ENCODE peak calls at places on chromosomes 5 and 9, in ten cellular contexts. B is CD8-positive, alpha-beta memory T cell; K is A673; Z is transverse colon; H is A549; V is IMR-90; A is cardiac muscle cell; M is vagina; O is WERI-Rb-1; P is AG04450. T is an unnamed sample.
A peak's percentile ranks its signal among the peaks of the same experiment; 100 is the strongest.

GRCh38 chr9:82021198-82021597 is 32.6 kb downstream of the SPATA31D1 start:
- DNase-seq in O (peak; percentile 30), M (no peak), A (no peak), H (no peak), V (peak; percentile 98), P (peak; percentile 89), Z (no peak), K (no peak), B (no peak), T (no peak)

GRCh38 chr9:37938121-37938906 is 34.4 kb upstream of the SLC25A51 start:
- DNase-seq in V (peak; percentile 93), A (no peak), K (peak; percentile 71), P (peak; percentile 41), H (no peak), B (no peak), Z (no peak), O (peak; percentile 54), M (no peak), T (no peak)

GRCh38 chr9:95058795-95059386 is 258.6 kb downstream of the FANCC start:
- DNase-seq in O (no peak), B (no peak), V (peak; percentile 70), K (peak; percentile 53), A (no peak), M (no peak), H (no peak), P (no peak), Z (no peak), T (no peak)

GRCh38 chr5:91223886-91224285 is 159.2 kb downstream of the ARRDC3 start:
- DNase-seq in P (no peak), B (no peak), K (no peak), O (no peak), A (no peak), M (no peak), Z (no peak), V (peak; percentile 9), H (no peak), T (no peak)

GRCh38 chr9:133246507-133247390 is 28.3 kb downstream of the ABO start:
- DNase-seq in A (no peak), M (peak; percentile 62), H (no peak), P (no peak), K (no peak), Z (no peak), O (no peak), V (no peak), B (no peak), T (no peak)

GRCh38 chr5:143241892-143242291 is 161.6 kb downstream of the NR3C1 start:
- DNase-seq in B (no peak), H (no peak), P (no peak), O (no peak), M (no peak), V (peak; percentile 75), A (no peak), K (no peak), Z (no peak), T (no peak)

GRCh38 chr9:104858271-104858670 is 69.7 kb downstream of the ABCA1 start:
- DNase-seq in Z (no peak), V (peak; percentile 75), H (no peak), O (no peak), M (no peak), P (no peak), A (no peak), B (no peak), K (no peak), T (no peak)

GRCh38 chr5:136780518-136780917 is 415.2 kb upstream of the TRPC7 start:
- DNase-seq in H (no peak), M (no peak), K (no peak), B (no peak), V (no peak), A (no peak), Z (no peak), O (no peak), P (no peak), T (no peak)

GRCh38 chr9:899440-900184 is 58.1 kb downstream of the DMRT1 start:
- DNase-seq in O (no peak), P (no peak), V (no peak), H (no peak), K (no peak), B (no peak), M (no peak), A (no peak), Z (peak; percentile 14), T (no peak)

GRCh38 chr5:15510092-15510491 is 10.1 kb downstream of the FBXL7 start:
- DNase-seq in B (no peak), A (no peak), O (no peak), K (no peak), Z (no peak), V (peak; percentile 35), M (no peak), H (no peak), P (no peak), T (no peak)

GRCh38 chr9:79574716-79575242 is 3.0 kb downstream of the TLE4 start:
- DNase-seq in A (no peak), K (no peak), B (no peak), H (no peak), M (no peak), O (no peak), Z (no peak), P (no peak), V (peak; percentile 33), T (no peak)

DNA sequence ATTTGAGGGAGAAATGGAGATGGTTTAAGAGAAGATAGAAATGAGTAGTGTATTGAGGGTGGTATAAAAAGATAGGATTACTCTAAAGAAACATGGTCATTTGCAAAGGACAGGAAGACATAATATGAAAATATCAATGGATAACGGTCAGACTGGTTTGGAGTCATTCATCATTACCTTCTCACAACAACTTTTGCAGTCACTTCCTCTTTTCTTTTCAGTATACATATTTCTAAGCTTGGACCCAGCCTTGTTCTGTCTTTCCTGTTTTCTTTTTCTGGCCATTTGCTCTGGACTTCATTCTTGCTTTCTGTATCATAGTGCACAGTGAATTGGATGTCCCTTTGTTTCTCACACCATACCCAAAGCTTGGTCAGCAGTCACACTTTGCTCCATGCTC is 966.5 kb upstream of the TYRP1 start:
- DNase-seq in V (no peak), P (no peak), B (no peak), K (no peak), Z (no peak), O (no peak), A (no peak), M (no peak), H (no peak), T (no peak)
- H3K9me3 ChIP-seq in V (peaks cover 5% of the 10 kb centered on the region), P (no peaks in the 10 kb centered on the region), B (peaks cover 8% of the 10 kb centered on the region), K (no peaks in the 10 kb centered on the region), Z (no peaks in the 10 kb centered on the region), O (no peaks in the 10 kb centered on the region), A (no peaks in the 10 kb centered on the region), M (no peaks in the 10 kb centered on the region), H (peaks cover 4% of the 10 kb centered on the region), T (no peaks in the 10 kb centered on the region)

GRCh38 chr5:179113143-179113530 is 53.0 kb downstream of the ZNF354C start:
- DNase-seq in H (no peak), P (no peak), O (no peak), B (no peak), V (no peak), A (no peak), Z (no peak), M (peak; percentile 27), K (no peak), T (no peak)
- H3K9me3 ChIP-seq in H (peaks cover 18% of the 10 kb centered on the region), P (peaks cover 72% of the 10 kb centered on the region), O (no peaks in the 10 kb centered on the region), B (no peaks in the 10 kb centered on the region), V (peaks cover 40% of the 10 kb centered on the region), A (no peaks in the 10 kb centered on the region), Z (peaks cover 14% of the 10 kb centered on the region), M (no peaks in the 10 kb centered on the region), K (no peaks in the 10 kb centered on the region), T (peaks cover 3% of the 10 kb centered on the region)

DNA sequence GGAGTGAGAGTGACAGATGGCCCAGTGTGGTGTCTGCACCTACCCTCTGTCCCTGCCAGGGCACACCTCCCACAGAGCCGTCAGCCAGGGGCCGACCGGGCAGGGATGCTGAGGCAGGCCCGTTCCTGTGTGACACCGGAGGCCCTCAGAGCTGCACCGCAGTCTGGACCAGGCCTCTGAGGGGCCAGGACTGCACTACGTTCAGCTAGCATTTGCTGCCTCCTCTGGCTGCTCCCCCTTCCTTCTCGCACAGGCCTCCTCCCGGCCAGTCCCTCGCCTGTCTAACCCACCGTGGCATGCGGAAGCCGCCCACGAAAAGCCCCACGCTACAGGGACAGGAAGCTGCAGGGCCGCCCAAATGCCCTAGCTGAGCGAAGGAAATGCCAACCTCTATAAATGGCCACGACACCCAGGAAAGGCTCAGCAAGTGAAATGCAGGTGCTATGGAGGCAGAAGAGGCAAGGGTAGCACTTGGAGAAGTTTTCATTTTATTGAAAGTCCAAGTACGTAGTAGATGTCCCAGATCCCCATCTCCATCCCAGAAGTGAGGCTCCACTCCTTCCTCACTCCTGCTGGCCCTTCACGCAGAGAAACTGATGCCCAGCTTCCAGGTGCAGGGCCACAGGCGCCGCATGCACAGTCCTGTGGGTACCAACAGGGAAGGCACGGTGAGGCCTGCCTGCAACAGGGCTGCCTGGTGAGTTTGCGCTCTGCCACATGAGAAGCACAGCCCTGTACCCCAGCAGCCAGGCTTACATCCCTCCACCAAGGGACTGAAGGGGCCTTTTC is 38.7 kb downstream of the MAPK9 start:
- DNase-seq in P (no peak), H (no peak), V (no peak), B (no peak), M (no peak), Z (no peak), O (no peak), A (no peak), K (no peak), T (no peak)
- H3K9me3 ChIP-seq in P (peaks cover 86% of the 10 kb centered on the region), H (peaks cover 96% of the 10 kb centered on the region), V (peaks cover 75% of the 10 kb centered on the region), B (peaks cover 27% of the 10 kb centered on the region), M (peaks cover 60% of the 10 kb centered on the region), Z (peaks cover 84% of the 10 kb centered on the region), O (no peaks in the 10 kb centered on the region), A (peaks cover 7% of the 10 kb centered on the region), K (peaks cover 42% of the 10 kb centered on the region), T (peaks cover 16% of the 10 kb centered on the region)

DNA sequence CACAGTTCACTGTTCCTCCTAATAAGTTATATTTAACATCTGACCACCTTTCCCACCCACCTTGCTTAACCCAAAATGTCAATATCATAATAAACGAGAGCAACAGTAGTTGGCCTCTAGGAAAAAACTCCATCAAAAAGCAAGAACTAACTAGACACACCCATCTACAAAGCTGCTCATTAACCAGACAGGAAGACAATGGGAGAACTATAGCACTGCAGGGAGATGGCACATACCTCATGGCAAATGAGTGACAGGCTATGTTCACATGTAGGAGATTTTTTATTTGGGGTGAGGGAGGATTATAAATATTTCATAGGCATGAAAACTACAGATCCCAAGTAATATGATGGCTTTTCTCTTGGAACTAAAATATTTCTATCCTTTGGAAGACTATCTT is 23.6 kb upstream of the CDK5RAP2 start:
- DNase-seq in A (no peak), K (no peak), P (no peak), Z (no peak), H (no peak), V (no peak), M (no peak), B (no peak), O (no peak), T (no peak)
- H3K9me3 ChIP-seq in A (no peaks in the 10 kb centered on the region), K (no peaks in the 10 kb centered on the region), P (no peaks in the 10 kb centered on the region), Z (no peaks in the 10 kb centered on the region), H (no peaks in the 10 kb centered on the region), V (no peaks in the 10 kb centered on the region), M (no peaks in the 10 kb centered on the region), B (no peaks in the 10 kb centered on the region), O (no peaks in the 10 kb centered on the region), T (no peaks in the 10 kb centered on the region)